ENCODE peak calls at places on chromosomes 12 and 14, in six cellular contexts. J is CD8-positive, alpha-beta T cell; A is K562; U is GM06990; S is right lobe of liver; F is tibial artery. E is an unnamed sample.

GRCh38 chr14:95564060-95564459 is 29.2 kb downstream of the GLRX5 start:
- DNase-seq in J (no peak), A (no peak), U (no peak), S (no peak), F (no peak), E (no peak)

GRCh38 chr12:3841783-3842182 is 31.4 kb downstream of the PARP11 start:
- DNase-seq in J (no peak), A (no peak), U (no peak), S (no peak), F (no peak), E (no peak)

GRCh38 chr12:39329015-39329414 is 113.9 kb downstream of the KIF21A start:
- DNase-seq in J (no peak), A (no peak), U (no peak), S (no peak), F (no peak), E (no peak)

GRCh38 chr14:21428930-21429329 is 27.0 kb downstream of the CHD8 start:
- DNase-seq in J (no peak), A (no peak), U (no peak), S (no peak), F (no peak), E (no peak)

GRCh38 chr12:5165296-5165970 is 121.8 kb downstream of the KCNA5 start:
- DNase-seq in J (no peak), A (no peak), U (no peak), S (no peak), F (no peak), E (no peak)

GRCh38 chr12:121789800-121790748 is 3.4 kb downstream of the RHOF start:
- DNase-seq in J (peak), A (no peak), U (peak), S (peak), F (peak), E (peak)

GRCh38 chr12:79997115-79997805 is 62.4 kb upstream of the PPP1R12A start:
- DNase-seq in J (no peak), A (no peak), U (peak), S (no peak), F (no peak), E (peak)

GRCh38 chr12:88185988-88186387 is 43.9 kb downstream of the TMTC3 start:
- DNase-seq in J (no peak), A (no peak), U (no peak), S (no peak), F (no peak), E (no peak)

GRCh38 chr14:34297786-34298520 is 164.1 kb downstream of the SPTSSA start:
- DNase-seq in J (no peak), A (no peak), U (no peak), S (no peak), F (no peak), E (no peak)

GRCh38 chr12:117015811-117016210 is 83.4 kb downstream of the TESC start:
- DNase-seq in J (no peak), A (no peak), U (no peak), S (no peak), F (no peak), E (no peak)

GRCh38 chr12:46659844-46660243 is 166.0 kb downstream of the SLC38A4 start:
- DNase-seq in J (no peak), A (no peak), U (no peak), S (no peak), F (no peak), E (no peak)

GRCh38 chr14:53054457-53054856 is 98.7 kb downstream of the DDHD1 start:
- DNase-seq in J (no peak), A (no peak), U (no peak), S (no peak), F (no peak), E (no peak)

DNA sequence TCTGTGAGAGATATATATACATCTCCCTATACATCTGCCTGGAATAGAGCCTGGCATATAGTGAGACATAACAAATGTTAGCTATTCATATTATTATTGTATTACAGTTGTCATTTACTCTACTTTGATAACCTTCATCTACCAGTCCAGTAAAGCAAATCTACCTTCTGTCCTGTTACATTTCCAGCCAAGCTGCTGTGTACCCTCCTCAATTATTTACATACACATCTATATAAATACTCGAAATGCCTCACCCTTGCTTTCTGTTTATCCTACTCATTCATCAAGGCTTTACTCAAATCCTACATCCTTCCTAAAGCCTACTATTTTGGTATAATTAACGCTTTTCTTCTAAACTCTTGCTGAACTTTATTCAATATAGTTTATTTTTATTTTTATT is 8.7 kb downstream of the ZBTB1 start:
- DNase-seq in J (no peak), A (no peak), U (no peak), S (no peak), F (no peak), E (no peak)
- H3K4me3 ChIP-seq in J (no peak), A (no peak), U (no peak), S (no peak), F (no peak), E (no peak)

DNA sequence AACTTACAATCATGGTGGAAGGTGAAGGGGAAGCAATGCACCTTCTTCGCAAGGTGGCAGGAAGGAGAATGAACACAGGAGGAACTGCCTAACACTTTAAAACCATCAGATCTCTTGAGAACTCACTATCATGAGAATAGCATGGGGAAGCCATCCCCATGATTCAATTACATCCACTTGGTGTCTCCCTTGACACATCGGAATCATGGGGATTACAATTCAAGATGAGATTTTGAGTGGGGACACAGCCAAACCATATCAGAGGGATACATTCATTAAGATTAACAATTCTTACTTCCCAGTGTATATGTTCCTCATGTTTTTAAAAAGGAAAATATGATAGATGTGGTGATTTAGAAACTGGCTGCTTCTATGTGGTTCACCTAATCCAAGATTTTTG is 117.9 kb downstream of the PDE3A start:
- DNase-seq in J (no peak), A (no peak), U (no peak), S (no peak), F (no peak), E (no peak)
- TF ChIP-seq CTCF in J (no peak), A (no peak), U (no peak), S (peak), F (no peak), E (no peak)

DNA sequence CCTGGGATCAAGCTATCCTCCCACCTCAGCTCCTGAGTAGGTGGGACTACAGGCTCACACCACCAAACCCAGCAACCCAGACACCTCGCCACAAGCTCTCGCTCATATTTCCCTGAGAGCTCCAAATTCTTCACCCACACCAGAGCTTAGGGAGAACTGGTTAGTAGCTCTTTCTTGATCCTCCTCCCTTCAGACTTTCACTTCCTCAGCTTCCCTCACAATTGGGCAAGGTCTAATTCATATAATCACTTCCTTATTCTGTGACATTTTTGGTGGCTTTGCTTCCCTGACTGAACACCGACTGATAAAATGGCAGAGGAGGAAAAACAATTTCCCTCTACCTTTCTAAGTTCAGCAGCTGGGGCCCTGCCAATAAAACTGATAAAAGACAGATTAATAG is 88.5 kb downstream of the GXYLT1 start:
- DNase-seq in J (no peak), A (no peak), U (peak), S (no peak), F (no peak), E (peak)
- H3K4me3 ChIP-seq in J (no peak), A (no peak), U (no peak), S (no peak), F (no peak), E (no peak)

GRCh38 chr12:103505371-103506236 is 9.8 kb upstream of the C12orf42 start:
- DNase-seq in J (no peak), A (no peak), U (peak), S (no peak), F (no peak), E (peak)

GRCh38 chr12:103504606-103505005 is 8.8 kb upstream of the C12orf42 start:
- DNase-seq in J (no peak), A (no peak), U (no peak), S (no peak), F (no peak), E (no peak)

GRCh38 chr12:103499571-103499970 is 3.8 kb upstream of the C12orf42 start:
- DNase-seq in J (no peak), A (no peak), U (no peak), S (no peak), F (no peak), E (no peak)

GRCh38 chr12:103501447-103501846 is 5.7 kb upstream of the C12orf42 start:
- DNase-seq in J (no peak), A (no peak), U (no peak), S (no peak), F (no peak), E (no peak)

DNA sequence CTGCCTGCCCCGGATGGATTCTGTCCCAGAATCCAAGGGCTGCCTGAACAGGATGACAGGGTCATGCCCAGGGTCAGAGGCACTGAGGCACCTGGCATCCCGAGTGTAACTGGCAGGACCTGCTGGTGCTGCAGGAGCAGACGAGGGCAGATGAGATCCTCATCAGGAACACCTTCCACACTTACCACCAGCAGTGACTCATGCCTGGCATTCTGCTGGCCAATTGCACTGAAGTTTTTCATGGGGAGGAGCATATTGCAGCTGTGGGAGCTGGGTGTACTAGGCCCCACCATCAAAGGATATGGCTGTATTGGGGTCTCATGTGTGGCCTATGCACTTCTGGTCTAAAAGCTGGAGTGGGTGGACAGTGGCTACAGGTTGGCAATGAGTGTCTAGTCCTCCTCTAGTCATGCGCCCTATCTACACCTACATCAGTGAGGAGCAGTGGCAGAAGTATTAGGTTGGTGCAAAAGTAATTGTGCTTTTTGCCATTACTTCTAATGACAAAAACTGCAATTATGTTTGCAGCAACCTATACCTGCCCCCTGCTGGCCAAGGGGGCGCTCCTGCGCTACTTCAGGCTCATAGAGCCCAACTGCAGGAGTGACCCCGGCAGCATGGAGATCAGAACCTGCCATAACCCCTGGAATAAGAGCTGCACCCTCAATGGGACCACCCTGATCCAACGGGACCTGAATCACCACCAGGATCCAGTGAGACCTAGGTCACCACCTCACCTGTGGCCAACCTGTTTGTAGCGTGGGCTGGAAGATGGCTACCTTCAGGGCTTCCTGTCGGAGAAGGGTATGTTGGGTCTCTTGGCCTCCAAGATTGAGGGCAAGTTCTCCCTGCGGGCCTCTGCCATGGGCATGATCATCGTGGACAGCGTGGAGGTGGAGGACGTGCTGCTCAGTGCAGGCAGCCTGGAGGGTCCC is 8.0 kb upstream of the C12orf42 start:
- DNase-seq in J (peak), A (peak), U (peak), S (peak), F (no peak), E (no peak)
- TF ChIP-seq CTCF in J (peak), A (peak), U (peak), S (peak), F (no peak), E (peak)

GRCh38 chr12:50186667-50187066 is 19.5 kb upstream of the CERS5 start:
- DNase-seq in J (no peak), A (no peak), U (no peak), S (no peak), F (no peak), E (no peak)
- H3K4me3 ChIP-seq in J (no peak), A (no peak), U (no peak), S (no peak), F (no peak), E (no peak)

DNA sequence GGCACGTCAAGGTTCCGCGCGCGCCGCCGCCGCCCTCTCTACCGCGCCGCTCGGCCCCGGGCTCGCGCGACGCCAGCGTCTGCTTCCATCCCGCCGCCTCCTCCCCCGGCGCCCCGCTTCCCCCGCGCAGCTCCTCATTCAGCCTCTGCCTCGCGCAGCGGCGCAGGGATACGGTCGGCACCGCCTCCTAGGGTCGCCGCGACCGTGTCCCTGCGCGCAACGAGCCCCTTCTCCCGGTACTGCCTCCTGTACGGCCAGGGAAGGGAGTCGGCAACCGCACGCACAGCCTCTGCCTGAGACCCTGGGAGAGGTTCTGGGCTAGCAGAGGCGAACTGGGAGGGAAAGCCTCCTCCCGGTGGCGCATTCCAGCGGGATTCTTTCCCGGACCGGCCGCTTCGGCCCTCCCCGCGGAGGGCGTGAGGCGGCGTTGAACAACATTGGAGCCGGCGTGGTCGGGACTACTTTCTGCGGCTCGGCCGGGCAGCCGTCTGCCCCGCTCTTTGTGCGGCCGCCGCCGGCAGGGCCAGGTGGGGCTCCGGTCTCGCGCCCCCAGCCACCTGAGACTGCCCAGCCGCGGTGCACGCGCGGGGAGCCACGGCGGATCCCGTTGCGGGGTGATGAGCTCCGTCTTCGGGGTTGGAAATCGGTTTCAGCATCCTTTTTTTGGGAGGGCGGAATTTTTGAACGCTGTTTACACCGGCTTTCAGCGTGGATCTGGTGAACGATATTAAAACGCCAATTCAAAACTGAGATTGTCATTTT is at the start of gene LRP6:
- DNase-seq in J (peak), A (peak), U (peak), S (peak), F (peak), E (peak)
- TF ChIP-seq CTCF in J (no peak), A (no peak), U (no peak), S (no peak), F (no peak), E (no peak)

DNA sequence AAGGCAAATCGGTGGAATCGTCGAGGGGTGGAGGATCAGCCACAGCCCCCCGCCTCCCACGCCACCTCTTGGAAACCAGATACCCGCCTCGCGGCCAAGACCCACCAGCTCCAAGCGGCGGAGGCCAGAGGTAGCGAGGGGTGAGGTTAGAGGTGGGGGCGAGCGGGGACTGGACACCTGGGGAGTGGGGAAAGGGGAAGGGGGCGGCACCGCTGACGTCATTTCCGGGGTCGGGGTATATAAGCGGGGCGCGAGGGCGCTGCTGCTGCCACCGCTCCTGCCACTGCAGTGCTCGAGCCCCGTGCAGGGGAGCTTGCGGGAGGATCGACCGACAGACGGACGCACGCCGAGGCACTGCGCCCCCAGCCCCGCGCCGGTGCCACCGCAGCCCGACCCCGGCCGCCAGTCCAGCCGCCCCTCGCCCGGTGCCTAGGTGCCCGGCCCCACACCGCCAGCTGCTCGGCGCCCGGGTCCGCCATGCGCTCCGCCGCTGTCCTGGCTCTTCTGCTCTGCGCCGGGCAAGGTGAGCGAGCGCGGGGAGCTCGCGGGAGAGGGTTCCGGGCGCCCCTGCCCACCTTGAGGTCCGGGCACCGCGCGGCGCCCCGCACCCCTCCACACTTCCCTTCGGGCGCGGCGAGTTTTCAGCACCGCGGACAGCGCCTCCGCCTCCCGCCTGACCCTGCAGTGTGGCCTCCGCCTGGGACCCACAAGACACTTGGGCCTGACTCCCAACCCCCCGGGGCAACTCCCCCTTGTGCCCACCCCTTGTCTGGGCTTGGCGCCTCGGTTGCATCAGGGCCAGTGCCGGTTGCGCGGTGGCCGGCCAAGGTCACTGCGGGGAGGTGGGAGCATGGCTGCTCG is at the start of gene CHGA:
- DNase-seq in J (peak), A (peak), U (peak), S (no peak), F (no peak), E (no peak)
- H3K4me3 ChIP-seq in J (no peak), A (no peak), U (no peak), S (no peak), F (no peak), E (no peak)

DNA sequence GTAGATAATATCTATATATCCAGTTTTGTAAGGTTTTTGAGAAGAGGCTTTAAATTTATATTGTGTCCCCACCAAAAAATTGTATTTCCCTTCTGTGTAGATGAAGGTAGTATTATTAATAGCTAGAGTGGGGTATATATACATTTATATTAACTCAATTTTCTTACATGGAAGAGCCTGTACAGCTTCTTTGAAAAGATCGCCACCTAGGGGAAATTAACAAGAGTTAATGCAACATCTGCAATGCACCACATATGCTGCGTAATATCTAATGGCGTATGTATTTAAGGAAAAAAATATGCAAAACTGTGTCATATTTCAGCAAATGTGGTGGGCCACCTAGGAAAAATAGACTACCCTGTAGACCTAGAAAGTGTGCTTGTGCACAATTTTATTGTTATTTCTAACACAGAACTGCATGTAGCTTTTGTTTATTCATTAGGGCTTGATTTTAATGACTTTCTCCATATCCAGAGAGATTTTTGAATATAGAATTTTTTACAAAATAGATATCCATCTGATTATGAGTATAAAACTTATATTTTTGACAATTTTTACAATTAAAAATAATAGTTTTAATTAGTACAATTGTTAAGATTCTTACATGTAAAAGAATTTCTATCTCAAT is 14.0 kb downstream of the CCER1 start:
- DNase-seq in J (no peak), A (peak), U (no peak), S (no peak), F (no peak), E (no peak)
- TF ChIP-seq CTCF in J (peak), A (peak), U (peak), S (peak), F (peak), E (peak)

DNA sequence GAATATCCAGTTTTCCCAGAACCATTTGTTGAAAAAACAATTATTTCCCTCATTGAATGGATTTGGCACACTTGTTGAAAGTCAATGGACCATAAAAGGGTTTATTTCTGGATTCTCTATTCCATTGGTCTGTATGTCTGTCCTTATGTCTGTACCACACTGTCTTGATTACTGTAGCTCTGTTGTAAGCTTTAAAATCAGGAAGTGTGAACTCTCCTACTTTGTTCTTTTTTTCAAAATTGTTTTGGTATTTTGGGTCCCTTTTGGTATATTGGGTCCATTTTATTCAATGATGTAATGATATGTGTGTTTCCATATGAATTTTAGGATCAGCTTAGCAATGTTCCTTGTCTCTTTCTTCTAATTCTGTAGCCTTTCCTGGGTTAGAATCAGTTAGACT is 64.8 kb downstream of the PPP2R5C start:
- DNase-seq in J (no peak), A (no peak), U (no peak), S (no peak), F (no peak), E (no peak)
- H3K4me3 ChIP-seq in J (peak), A (no peak), U (no peak), S (no peak), F (no peak), E (no peak)